ENCODE peak calls at places on chromosomes 3 and 15, in five cellular contexts. J, O, G, R and U are unnamed samples.

GRCh38 chr3:16253601-16254000 is 11.1 kb downstream of the DPH3 start:
- DNase-seq in R (peak), G (no peak), O (peak), J (no peak), U (no peak)

GRCh38 chr15:91603681-91604080 is 249.8 kb upstream of the SLCO3A1 start:
- DNase-seq in R (peak), J (no peak), O (no peak), G (no peak), U (no peak)

GRCh38 chr3:41148446-41148845 is 50.9 kb upstream of the CTNNB1 start:
- DNase-seq in O (no peak), J (no peak), G (peak), R (no peak), U (no peak)

GRCh38 chr15:81113204-81113657 is 20.8 kb upstream of the CFAP161 start:
- DNase-seq in O (no peak), R (no peak), G (no peak), J (no peak), U (no peak)

GRCh38 chr3:168187233-168187632 is 91.5 kb upstream of the GOLIM4 start:
- DNase-seq in J (no peak), O (no peak), G (no peak), R (no peak), U (no peak)

GRCh38 chr15:55758580-55758986 is 15.6 kb upstream of the PRTG start:
- DNase-seq in R (no peak), J (no peak), O (no peak), G (peak), U (peak)

GRCh38 chr15:99628374-99629001 is 62.7 kb downstream of the MEF2A start:
- DNase-seq in R (no peak), J (no peak), O (no peak), G (no peak), U (no peak)

GRCh38 chr3:53729130-53729529 is 117.1 kb downstream of the CHDH start:
- DNase-seq in O (no peak), G (no peak), J (no peak), R (no peak), U (no peak)

GRCh38 chr15:100468265-100468664 is 60.5 kb downstream of the CERS3 start:
- DNase-seq in O (no peak), G (no peak), R (peak), J (no peak), U (no peak)

GRCh38 chr15:45314960-45315359 is 62.9 kb downstream of the SLC28A2 start:
- DNase-seq in J (peak), O (no peak), G (no peak), R (peak), U (peak)

GRCh38 chr3:25304916-25305315 is 123.1 kb upstream of the RARB start:
- DNase-seq in R (no peak), G (no peak), J (no peak), O (no peak), U (no peak)

GRCh38 chr15:67783303-67783702 is 42.0 kb upstream of the SKOR1 start:
- DNase-seq in O (no peak), J (no peak), R (no peak), G (no peak), U (no peak)

GRCh38 chr3:128340198-128340903 is 126.3 kb downstream of the DNAJB8 start:
- DNase-seq in O (no peak), R (no peak), J (no peak), G (no peak), U (no peak)